ENCODE peak calls at places on chromosome 16, in eight cellular contexts. D, H, A, S, X, W, Q and T are unnamed samples.

GRCh38 chr16:48499822-48500440 is 110.0 kb downstream of the N4BP1 start:
- DNase-seq in D (no peak), H (peak), A (peak), S (no peak), X (no peak), W (no peak), Q (peak), T (no peak)

GRCh38 chr16:57143125-57143965 is 42.5 kb downstream of the PSME3IP1 start:
- DNase-seq in D (no peak), H (no peak), A (no peak), S (no peak), X (no peak), W (no peak), Q (no peak), T (no peak)

GRCh38 chr16:84503751-84504395 is 586 bp downstream of the MEAK7 start:
- DNase-seq in D (peak), H (no peak), A (no peak), S (no peak), X (no peak), W (no peak), Q (no peak), T (no peak)

GRCh38 chr16:85119333-85120005 is 7.2 kb upstream of the CIBAR2 start:
- DNase-seq in D (no peak), H (no peak), A (no peak), S (no peak), X (no peak), W (no peak), Q (no peak), T (no peak)

GRCh38 chr16:21597571-21598030 is 1.8 kb upstream of the METTL9 start:
- DNase-seq in D (no peak), H (no peak), A (no peak), S (no peak), X (no peak), W (no peak), Q (no peak), T (no peak)

GRCh38 chr16:22123759-22124490 is 31.6 kb downstream of the VWA3A start:
- DNase-seq in D (no peak), H (no peak), A (no peak), S (no peak), X (no peak), W (no peak), Q (no peak), T (no peak)

GRCh38 chr16:578870-579405 is 9.2 kb downstream of the PIGQ start:
- DNase-seq in D (peak), H (peak), A (peak), S (peak), X (peak), W (peak), Q (peak), T (no peak)

GRCh38 chr16:76441886-76442285 is 164.7 kb downstream of the CNTNAP4 start:
- DNase-seq in D (no peak), H (no peak), A (no peak), S (no peak), X (no peak), W (no peak), Q (no peak), T (no peak)

GRCh38 chr16:56824335-56824734 is 40.7 kb upstream of the SLC12A3 start:
- DNase-seq in D (peak), H (peak), A (no peak), S (no peak), X (no peak), W (no peak), Q (no peak), T (no peak)

GRCh38 chr16:66874079-66874775 is 6.1 kb upstream of the PDP2 start:
- DNase-seq in D (peak), H (no peak), A (no peak), S (no peak), X (no peak), W (no peak), Q (no peak), T (no peak)